ENCODE peak calls at places on chromosomes 3 and 15, in five cellular contexts. K is transverse colon, D is upper lobe of left lung, I is stomach, C is esophagus muscularis mucosa. L is an unnamed sample.

GRCh38 chr3:155809181-155809580 is 3.1 kb upstream of the C3orf33 start:
- DNase-seq in K (no peak), D (no peak), I (no peak), C (no peak), L (no peak)

GRCh38 chr3:65979152-65979551 is 59.6 kb downstream of the MAGI1 start:
- DNase-seq in K (no peak), D (no peak), I (no peak), C (no peak), L (no peak)

GRCh38 chr15:65903296-65904073 is 34.2 kb downstream of the RAB11A start:
- DNase-seq in K (no peak), D (no peak), I (no peak), C (peak), L (no peak)

GRCh38 chr3:102057781-102058421 is 208.6 kb downstream of the NFKBIZ start:
- DNase-seq in K (no peak), D (no peak), I (no peak), C (no peak), L (no peak)

GRCh38 chr3:157464283-157464682 is 27.6 kb downstream of the PTX3 start:
- DNase-seq in K (no peak), D (no peak), I (no peak), C (no peak), L (no peak)

GRCh38 chr3:48633743-48634142 is 1.5 kb downstream of the SLC26A6 start:
- DNase-seq in K (no peak), D (no peak), I (no peak), C (no peak), L (no peak)

GRCh38 chr3:21620511-21621395 is 130.3 kb downstream of the ZNF385D start:
- DNase-seq in K (no peak), D (no peak), I (no peak), C (no peak), L (no peak)

GRCh38 chr15:73240864-73241499 is 127.8 kb downstream of the HCN4 start:
- DNase-seq in K (peak), D (no peak), I (peak), C (no peak), L (no peak)

GRCh38 chr3:181541414-181541813 is 170.3 kb upstream of the SOX2 start:
- DNase-seq in K (no peak), D (no peak), I (no peak), C (no peak), L (no peak)

DNA sequence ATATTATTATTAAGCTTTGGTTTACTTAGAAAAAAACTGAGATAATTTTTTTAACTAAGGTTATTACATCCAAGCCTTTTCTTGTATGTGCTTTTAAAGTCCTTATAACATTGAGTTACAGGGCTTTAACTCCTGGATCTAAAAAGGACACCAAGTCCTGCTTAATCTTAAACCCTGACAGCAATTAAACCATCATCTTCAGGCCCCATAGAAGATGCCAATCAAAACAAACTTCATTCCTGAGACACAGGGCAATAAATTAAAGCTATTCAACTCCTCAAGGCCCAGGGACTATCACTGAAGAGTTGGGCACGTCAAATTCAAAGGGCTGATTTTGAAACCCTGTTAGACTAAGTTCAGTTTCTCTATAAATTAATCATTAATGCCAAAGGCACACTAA is 1152.6 kb downstream of the NSUN3 start:
- DNase-seq in K (no peak), D (no peak), I (no peak), C (no peak), L (no peak)
- TF ChIP-seq POLR2AphosphoS5 in K (no peak), D (no peak), I (no peak), C (no peak), L (no peak)

GRCh38 chr3:14254812-14255702 is 76.4 kb downstream of the LSM3 start:
- DNase-seq in K (no peak), D (no peak), I (no peak), C (no peak), L (no peak)

GRCh38 chr3:14256046-14256445 is 77.4 kb downstream of the LSM3 start:
- DNase-seq in K (no peak), D (no peak), I (no peak), C (no peak), L (no peak)

GRCh38 chr3:14253983-14254382 is 75.4 kb downstream of the LSM3 start:
- DNase-seq in K (no peak), D (no peak), I (no peak), C (no peak), L (no peak)

GRCh38 chr3:14258906-14259904 is 80.6 kb downstream of the LSM3 start:
- DNase-seq in K (no peak), D (peak), I (no peak), C (no peak), L (no peak)

DNA sequence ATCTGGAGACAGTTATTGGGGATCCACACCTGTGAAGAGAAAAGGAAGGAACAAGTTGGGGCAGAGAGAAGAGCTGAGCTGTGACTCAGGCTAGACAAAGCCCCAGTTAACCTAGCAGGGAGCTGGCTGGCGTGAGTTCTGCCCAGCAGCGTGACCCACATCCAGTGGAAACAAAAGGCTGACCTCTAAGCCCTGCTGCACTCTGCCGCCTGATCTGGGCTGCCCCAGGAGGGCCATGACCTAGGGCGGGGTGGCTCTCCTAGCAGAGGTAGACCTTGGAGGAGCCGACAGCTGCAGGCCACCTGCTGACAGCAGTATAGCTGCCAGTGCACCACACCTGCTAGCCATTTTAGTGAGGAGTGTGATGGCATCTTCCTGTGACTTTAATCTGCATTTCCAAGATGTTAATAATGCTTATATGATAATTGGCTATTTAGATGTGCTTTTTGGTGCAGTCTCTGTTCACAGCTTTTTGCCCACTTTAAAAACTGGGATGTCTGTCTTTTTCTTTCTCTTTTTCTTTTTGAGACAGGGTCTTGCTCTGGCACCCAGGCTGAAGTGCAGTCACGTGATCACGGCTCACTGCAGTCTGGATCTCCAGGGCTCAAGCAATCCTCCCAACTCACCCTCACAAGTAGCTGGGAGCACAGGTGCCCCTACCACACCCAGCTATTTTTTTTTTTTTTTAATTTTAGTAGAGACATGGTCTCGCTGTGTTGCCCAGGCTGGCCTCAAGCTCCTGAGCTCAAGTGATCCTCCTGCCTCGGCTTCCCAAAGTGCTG is 78.1 kb downstream of the LSM3 start:
- DNase-seq in K (peak), D (no peak), I (peak), C (no peak), L (no peak)
- TF ChIP-seq EP300 in K (no peak), D (no peak), I (no peak), C (no peak), L (no peak)

DNA sequence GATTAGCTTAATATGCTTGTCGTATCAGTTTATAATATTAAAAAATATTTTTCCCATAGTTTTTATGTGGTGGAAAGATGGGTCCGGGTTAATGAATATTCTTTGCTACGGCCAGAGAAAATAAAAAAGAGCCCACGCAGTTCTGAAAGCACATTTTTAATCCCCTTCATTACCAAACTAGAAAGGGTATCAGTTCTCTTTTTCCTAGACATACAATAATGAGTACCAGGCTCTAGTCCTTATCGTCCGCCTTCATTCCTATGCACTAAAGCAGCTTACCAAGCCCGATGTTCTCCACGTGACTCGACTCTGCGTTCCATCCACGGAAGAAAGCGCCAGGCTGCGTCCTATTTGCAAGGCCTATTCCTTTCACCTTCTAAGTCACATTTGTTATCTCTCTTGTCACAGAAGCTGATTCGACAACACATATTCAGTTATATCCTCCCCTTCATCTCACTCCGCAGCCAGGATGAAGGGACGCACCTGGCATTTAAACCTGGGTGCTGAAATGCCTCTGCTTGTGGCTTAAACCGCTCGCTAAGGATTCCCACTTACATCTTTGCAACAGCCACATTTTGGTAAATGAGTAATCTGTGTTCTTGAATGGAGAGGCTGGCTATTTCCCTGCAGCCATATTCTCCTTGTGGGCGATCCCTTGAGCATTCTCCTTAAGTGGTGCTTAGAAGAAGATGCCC is 257.0 kb downstream of the CD47 start:
- DNase-seq in K (no peak), D (no peak), I (no peak), C (no peak), L (no peak)
- TF ChIP-seq POLR2AphosphoS5 in K (no peak), D (no peak), I (no peak), C (no peak), L (no peak)

DNA sequence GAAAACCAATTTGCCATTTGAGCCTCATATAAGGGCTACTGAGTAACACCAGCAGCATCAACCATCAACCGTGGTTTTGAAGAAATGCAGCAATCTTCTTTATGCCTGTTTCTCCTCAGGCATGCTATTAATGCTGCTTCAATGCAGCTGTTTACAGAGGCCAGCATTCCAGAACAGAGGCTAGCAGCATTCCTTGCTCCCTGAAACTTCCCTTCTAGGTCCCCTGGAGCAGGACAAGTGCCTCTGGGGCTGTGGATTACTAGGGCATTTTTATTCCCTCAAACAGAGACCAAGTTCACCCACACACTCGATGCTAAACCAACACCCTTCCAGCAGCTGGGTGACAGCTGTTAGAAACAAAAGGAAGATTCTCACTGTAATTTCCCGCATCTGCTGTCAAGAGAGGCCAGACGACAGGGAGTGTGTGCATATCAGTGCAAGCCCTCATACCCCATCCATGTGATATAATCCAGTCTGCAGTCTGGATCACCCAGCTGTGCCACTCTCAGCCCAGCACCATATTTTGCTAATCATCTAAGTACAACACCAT is 57.5 kb downstream of the HOMER2 start:
- DNase-seq in K (no peak), D (no peak), I (no peak), C (no peak), L (no peak)
- TF ChIP-seq EP300 in K (no peak), D (no peak), I (no peak), C (no peak), L (no peak)

GRCh38 chr3:141486416-141486734 is 452 bp upstream of the RASA2 start:
- DNase-seq in K (no peak), D (no peak), I (no peak), C (no peak), L (no peak)

GRCh38 chr3:141487419-141488345 is 855 bp downstream of the RASA2 start:
- DNase-seq in K (peak), D (peak), I (peak), C (no peak), L (peak)

GRCh38 chr3:141485578-141486415 is 1.0 kb upstream of the RASA2 start:
- DNase-seq in K (no peak), D (no peak), I (no peak), C (no peak), L (no peak)

GRCh38 chr3:141484701-141485287 is 2.0 kb upstream of the RASA2 start:
- DNase-seq in K (no peak), D (no peak), I (no peak), C (no peak), L (no peak)

GRCh38 chr3:141486735-141487418 is at the start of gene RASA2:
- DNase-seq in K (peak), D (peak), I (peak), C (no peak), L (peak)
- TF ChIP-seq POLR2AphosphoS5 in K (peak), D (no peak), I (peak), C (peak), L (peak)

GRCh38 chr3:63437858-63438257 is 159.8 kb downstream of the SYNPR start:
- DNase-seq in K (no peak), D (no peak), I (no peak), C (no peak), L (no peak)

GRCh38 chr3:63442918-63443317 is 164.8 kb downstream of the SYNPR start:
- DNase-seq in K (no peak), D (no peak), I (no peak), C (no peak), L (no peak)

GRCh38 chr3:63441262-63441661 is 163.2 kb downstream of the SYNPR start:
- DNase-seq in K (no peak), D (no peak), I (peak), C (no peak), L (no peak)
- TF ChIP-seq EP300 in K (no peak), D (no peak), I (no peak), C (no peak), L (no peak)

GRCh38 chr3:50323092-50323600 is 601 bp upstream of the HYAL2 start:
- DNase-seq in K (no peak), D (no peak), I (no peak), C (no peak), L (no peak)
- TF ChIP-seq POLR2AphosphoS5 in K (no peak), D (peak), I (no peak), C (no peak), L (no peak)

GRCh38 chr3:190499157-190499556 is 14.7 kb upstream of the IL1RAP start:
- DNase-seq in K (no peak), D (no peak), I (no peak), C (no peak), L (no peak)
- TF ChIP-seq EP300 in K (no peak), D (no peak), I (no peak), C (no peak), L (no peak)

DNA sequence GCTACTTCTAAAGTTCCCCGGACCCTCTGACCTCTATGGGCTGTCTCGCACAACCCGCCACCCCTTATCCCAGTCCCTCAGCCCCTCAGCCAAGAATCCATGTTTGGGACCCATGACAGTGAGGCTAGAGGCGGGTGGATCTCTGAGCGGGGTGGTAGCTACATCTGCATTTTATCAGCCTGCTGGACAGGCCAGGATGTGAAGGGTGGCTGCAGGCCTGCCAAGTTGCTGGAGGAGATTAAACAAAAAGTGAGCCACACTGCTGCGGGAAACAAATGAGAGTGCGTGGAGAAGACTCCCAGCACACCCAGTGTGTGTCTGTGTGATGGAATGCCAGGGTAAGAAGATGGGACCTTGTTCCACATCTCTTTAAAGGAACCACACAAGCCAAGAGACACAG is 51.1 kb upstream of the SPATA12 start:
- DNase-seq in K (no peak), D (no peak), I (no peak), C (no peak), L (peak)
- TF ChIP-seq POLR2AphosphoS5 in K (peak), D (no peak), I (no peak), C (peak), L (peak)

L was measured in sigmoid colon.